ENCODE peak calls at places on chromosomes 3 and 15, in ten cellular contexts. W is SK-N-SH, M is IMR-90, C is fibroblast of pulmonary artery, Q is thoracic aorta, B is uterus, Z is psoas muscle, A is tibial artery, E is GM12865, U is WERI-Rb-1. J is an unnamed sample.

GRCh38 chr3:131282379-131282778 is 99.2 kb upstream of the NUDT16 start:
- DNase-seq in W (no peak), M (no peak), C (no peak), Q (no peak), B (no peak), Z (no peak), A (no peak), E (no peak), U (no peak), J (no peak)

GRCh38 chr15:85337398-85338074 is 42.9 kb upstream of the AKAP13 start:
- DNase-seq in W (no peak), M (no peak), C (no peak), Q (no peak), B (peak), Z (no peak), A (no peak), E (no peak), U (no peak), J (no peak)

GRCh38 chr15:77839431-77839830 is 206.7 kb upstream of the LINGO1 start:
- DNase-seq in W (no peak), M (no peak), C (no peak), Q (no peak), B (no peak), Z (no peak), A (no peak), E (no peak), U (no peak), J (no peak)

GRCh38 chr3:9542182-9542581 is 11.4 kb downstream of the LHFPL4 start:
- DNase-seq in W (no peak), M (no peak), C (no peak), Q (no peak), B (no peak), Z (no peak), A (no peak), E (no peak), U (no peak), J (no peak)

GRCh38 chr3:47799733-47800132 is 3.2 kb upstream of the DHX30 start:
- DNase-seq in W (no peak), M (no peak), C (no peak), Q (no peak), B (no peak), Z (no peak), A (no peak), E (peak), U (no peak), J (no peak)

GRCh38 chr3:18047052-18047451 is 304.6 kb upstream of the TBC1D5 start:
- DNase-seq in W (no peak), M (no peak), C (no peak), Q (no peak), B (no peak), Z (no peak), A (no peak), E (no peak), U (no peak), J (no peak)

GRCh38 chr15:74995779-74996765 is 709 bp downstream of the SCAMP5 start:
- DNase-seq in W (peak), M (no peak), C (no peak), Q (no peak), B (no peak), Z (peak), A (no peak), E (no peak), U (peak), J (no peak)

GRCh38 chr15:93179704-93180103 is 90.7 kb upstream of the RGMA start:
- DNase-seq in W (peak), M (no peak), C (no peak), Q (no peak), B (no peak), Z (no peak), A (no peak), E (no peak), U (no peak), J (no peak)

GRCh38 chr15:34647569-34648334 is 64.3 kb upstream of the GOLGA8B start:
- DNase-seq in W (no peak), M (peak), C (no peak), Q (no peak), B (no peak), Z (no peak), A (no peak), E (peak), U (no peak), J (peak)

GRCh38 chr3:124438813-124439212 is 291.4 kb upstream of the UMPS start:
- DNase-seq in W (no peak), M (no peak), C (no peak), Q (no peak), B (no peak), Z (no peak), A (no peak), E (no peak), U (no peak), J (no peak)

GRCh38 chr3:29701326-29701983 is 420.6 kb downstream of the RBMS3 start:
- DNase-seq in W (no peak), M (no peak), C (no peak), Q (no peak), B (no peak), Z (no peak), A (peak), E (no peak), U (no peak), J (no peak)

GRCh38 chr3:33869977-33870376 is 71.5 kb downstream of the PDCD6IP start:
- DNase-seq in W (no peak), M (no peak), C (no peak), Q (no peak), B (no peak), Z (no peak), A (no peak), E (no peak), U (no peak), J (no peak)

GRCh38 chr3:71511037-71511436 is 72.5 kb downstream of the FOXP1 start:
- DNase-seq in W (no peak), M (peak), C (peak), Q (no peak), B (no peak), Z (no peak), A (no peak), E (no peak), U (no peak), J (peak)

GRCh38 chr3:43757613-43758012 is 66.9 kb downstream of the ABHD5 start:
- DNase-seq in W (no peak), M (no peak), C (no peak), Q (no peak), B (no peak), Z (no peak), A (no peak), E (no peak), U (no peak), J (no peak)

GRCh38 chr3:53016236-53016635 is 29.6 kb downstream of the SFMBT1 start:
- DNase-seq in W (no peak), M (peak), C (no peak), Q (no peak), B (no peak), Z (no peak), A (no peak), E (no peak), U (no peak), J (no peak)

GRCh38 chr3:10334461-10334860 is 13.5 kb upstream of the SEC13 start:
- DNase-seq in W (no peak), M (peak), C (peak), Q (no peak), B (no peak), Z (peak), A (no peak), E (no peak), U (no peak), J (peak)

GRCh38 chr15:84685304-84685703 is 27.3 kb upstream of the NMB start:
- DNase-seq in W (no peak), M (peak), C (peak), Q (peak), B (no peak), Z (peak), A (peak), E (no peak), U (peak), J (peak)

GRCh38 chr3:39919281-39919680 is 109.9 kb downstream of the MYRIP start:
- DNase-seq in W (no peak), M (no peak), C (no peak), Q (no peak), B (no peak), Z (no peak), A (no peak), E (no peak), U (no peak), J (no peak)

GRCh38 chr3:190017575-190018288 is 103.0 kb downstream of the P3H2 start:
- DNase-seq in W (peak), M (peak), C (peak), Q (no peak), B (no peak), Z (no peak), A (no peak), E (peak), U (peak), J (peak)

GRCh38 chr3:60555704-60556340 is 695.4 kb downstream of the FHIT start:
- DNase-seq in W (no peak), M (peak), C (no peak), Q (no peak), B (no peak), Z (no peak), A (no peak), E (peak), U (no peak), J (peak)

GRCh38 chr15:92636950-92637481 is 18.6 kb downstream of the FAM174B start:
- DNase-seq in W (peak), M (no peak), C (no peak), Q (no peak), B (no peak), Z (no peak), A (no peak), E (peak), U (peak), J (peak)

GRCh38 chr3:34567266-34567665 is 768.8 kb downstream of the PDCD6IP start:
- DNase-seq in W (no peak), M (no peak), C (no peak), Q (no peak), B (no peak), Z (no peak), A (no peak), E (no peak), U (no peak), J (no peak)

GRCh38 chr3:104547040-104547439 is 819.7 kb upstream of the ALCAM start:
- DNase-seq in W (no peak), M (no peak), C (no peak), Q (no peak), B (no peak), Z (no peak), A (no peak), E (no peak), U (no peak), J (no peak)

GRCh38 chr3:126911162-126912026 is 71.5 kb upstream of the PLXNA1 start:
- DNase-seq in W (no peak), M (peak), C (peak), Q (no peak), B (no peak), Z (peak), A (peak), E (peak), U (no peak), J (peak)

GRCh38 chr3:195758721-195759353 is 38.1 kb downstream of the MUC20 start:
- DNase-seq in W (no peak), M (no peak), C (no peak), Q (no peak), B (no peak), Z (no peak), A (peak), E (no peak), U (no peak), J (no peak)

GRCh38 chr15:55685292-55685691 is 57.7 kb downstream of the PRTG start:
- DNase-seq in W (no peak), M (peak), C (peak), Q (no peak), B (no peak), Z (no peak), A (no peak), E (peak), U (no peak), J (peak)

GRCh38 chr15:42057744-42058646 is 36.4 kb downstream of the PLA2G4D start:
- DNase-seq in W (no peak), M (no peak), C (no peak), Q (no peak), B (no peak), Z (no peak), A (no peak), E (no peak), U (no peak), J (peak)

GRCh38 chr3:55488398-55489055 is 1.4 kb upstream of the WNT5A start:
- DNase-seq in W (peak), M (peak), C (peak), Q (no peak), B (peak), Z (peak), A (no peak), E (peak), U (peak), J (peak)

GRCh38 chr3:65548848-65549625 is 489.7 kb downstream of the MAGI1 start:
- DNase-seq in W (peak), M (no peak), C (no peak), Q (no peak), B (peak), Z (peak), A (peak), E (no peak), U (no peak), J (peak)

GRCh38 chr15:78951841-78952238 is 7.0 kb upstream of the CTSH start:
- DNase-seq in W (no peak), M (peak), C (peak), Q (no peak), B (no peak), Z (no peak), A (no peak), E (no peak), U (no peak), J (peak)

GRCh38 chr15:34644851-34645250 is 61.4 kb upstream of the GOLGA8B start:
- DNase-seq in W (peak), M (no peak), C (no peak), Q (no peak), B (no peak), Z (no peak), A (no peak), E (no peak), U (no peak), J (no peak)

GRCh38 chr3:124966557-124967480 is 32.3 kb upstream of the MUC13 start:
- DNase-seq in W (no peak), M (no peak), C (no peak), Q (no peak), B (no peak), Z (no peak), A (no peak), E (no peak), U (no peak), J (no peak)

GRCh38 chr3:29694783-29695182 is 413.9 kb downstream of the RBMS3 start:
- DNase-seq in W (no peak), M (peak), C (peak), Q (no peak), B (no peak), Z (no peak), A (no peak), E (no peak), U (no peak), J (peak)

GRCh38 chr3:147419731-147420360 is 10.7 kb downstream of the ZIC1 start:
- DNase-seq in W (no peak), M (no peak), C (no peak), Q (no peak), B (no peak), Z (no peak), A (no peak), E (no peak), U (no peak), J (no peak)

GRCh38 chr3:147420361-147421183 is 11.4 kb downstream of the ZIC1 start:
- DNase-seq in W (peak), M (no peak), C (no peak), Q (no peak), B (no peak), Z (no peak), A (no peak), E (no peak), U (no peak), J (no peak)

GRCh38 chr3:147422226-147422933 is 13.2 kb downstream of the ZIC1 start:
- DNase-seq in W (no peak), M (no peak), C (no peak), Q (no peak), B (no peak), Z (no peak), A (no peak), E (no peak), U (peak), J (no peak)

GRCh38 chr3:147422934-147423599 is 13.9 kb downstream of the ZIC1 start:
- DNase-seq in W (peak), M (no peak), C (no peak), Q (no peak), B (no peak), Z (no peak), A (no peak), E (no peak), U (peak), J (no peak)

GRCh38 chr3:147421184-147421912 is 12.2 kb downstream of the ZIC1 start:
- DNase-seq in W (peak), M (no peak), C (no peak), Q (no peak), B (no peak), Z (no peak), A (no peak), E (no peak), U (no peak), J (no peak)
- H3K4me3 ChIP-seq in W (peak), M (no peak), C (no peak), Q (peak), B (no peak), Z (peak), A (no peak), E (no peak), U (no peak), J (no peak)

GRCh38 chr3:164806188-164806587 is 272.1 kb downstream of the SI start:
- DNase-seq in W (no peak), M (no peak), C (no peak), Q (no peak), B (no peak), Z (no peak), A (no peak), E (no peak), U (peak), J (peak)
- TF ChIP-seq CTCF in W (no peak), M (no peak), C (no peak), Q (no peak), B (no peak), Z (no peak), A (no peak), E (no peak), U (peak), J (no peak)

DNA sequence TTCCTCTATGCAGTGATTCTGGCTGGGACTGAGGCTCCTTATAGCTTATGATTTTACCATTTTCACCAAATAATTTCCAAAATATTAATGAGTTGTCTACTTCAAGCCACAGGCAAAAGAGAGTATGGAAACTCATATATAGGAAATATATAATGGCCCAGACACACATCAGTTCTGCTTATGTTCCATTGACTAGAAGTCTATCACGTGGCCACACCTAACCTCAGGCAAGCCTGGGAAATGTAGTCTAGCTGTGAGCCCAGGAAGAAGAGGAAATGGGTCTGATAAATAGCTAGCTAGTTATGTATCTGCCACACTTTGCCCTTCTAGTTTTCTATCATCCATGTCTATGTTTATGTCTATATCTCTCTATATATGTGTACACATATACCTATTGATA is 195.1 kb downstream of the OTOL1 start:
- DNase-seq in W (no peak), M (no peak), C (no peak), Q (no peak), B (no peak), Z (no peak), A (no peak), E (no peak), U (no peak), J (no peak)
- H3K4me3 ChIP-seq in W (no peak), M (no peak), C (no peak), Q (no peak), B (no peak), Z (no peak), A (no peak), E (no peak), U (no peak), J (no peak)

DNA sequence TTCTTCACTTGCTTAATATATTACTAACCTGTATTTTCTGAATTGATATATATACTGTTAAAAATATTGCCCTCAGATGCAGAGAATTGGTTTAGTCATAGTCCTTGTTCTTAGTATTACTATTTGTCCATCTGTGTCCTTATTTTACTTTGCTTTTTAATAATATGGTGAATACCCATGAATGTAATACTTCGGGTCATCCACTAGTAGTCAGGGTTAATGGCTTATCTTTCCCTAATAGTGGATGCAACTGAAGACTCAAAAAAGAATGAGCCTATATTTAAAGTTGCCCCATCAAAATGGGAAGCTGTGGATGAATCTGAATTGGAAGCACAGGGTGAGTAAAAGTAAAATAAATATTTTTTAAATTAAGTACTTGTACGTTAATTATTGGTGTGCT is 36.5 kb downstream of the U2SURP start:
- DNase-seq in W (no peak), M (no peak), C (no peak), Q (no peak), B (no peak), Z (no peak), A (no peak), E (peak), U (no peak), J (no peak)
- TF ChIP-seq CTCF in W (peak), M (peak), C (peak), Q (no peak), B (no peak), Z (peak), A (no peak), E (peak), U (no peak), J (peak)

J was measured in epithelial cell of esophagus.